ENCODE peak calls at places on chromosomes 3 and 15, in eight cellular contexts. One of them, this sample, is unnamed.

GRCh38 chr3:36451816-36452215 is 71.5 kb downstream of the STAC start:
- DNase-seq in EH: no peak
- DNase-seq in HT-29: no peak
- DNase-seq in Caki2: no peak
- DNase-seq in mesendoderm: no peak
- DNase-seq in iris pigment epithelial cell: no peak
- DNase-seq in substantia nigra: no peak
- DNase-seq in coronary artery: no peak
- DNase-seq in this sample: no peak

GRCh38 chr15:73873889-73874511 is 636 bp downstream of the TBC1D21 start:
- DNase-seq in EH: peak
- DNase-seq in HT-29: peak
- DNase-seq in Caki2: peak
- DNase-seq in mesendoderm: peak
- DNase-seq in iris pigment epithelial cell: peak
- DNase-seq in substantia nigra: no peak
- DNase-seq in coronary artery: peak
- DNase-seq in this sample: peak

GRCh38 chr3:144497452-144497851 is 525.8 kb downstream of the DIPK2A start:
- DNase-seq in EH: no peak
- DNase-seq in HT-29: no peak
- DNase-seq in Caki2: no peak
- DNase-seq in mesendoderm: peak
- DNase-seq in iris pigment epithelial cell: no peak
- DNase-seq in substantia nigra: no peak
- DNase-seq in coronary artery: no peak
- DNase-seq in this sample: no peak

GRCh38 chr15:96334705-96335428 is 4.4 kb downstream of the NR2F2 start:
- DNase-seq in EH: peak
- DNase-seq in HT-29: peak
- DNase-seq in Caki2: peak
- DNase-seq in mesendoderm: no peak
- DNase-seq in iris pigment epithelial cell: no peak
- DNase-seq in substantia nigra: no peak
- DNase-seq in coronary artery: no peak
- DNase-seq in this sample: no peak

GRCh38 chr3:23863060-23863459 is 53.7 kb downstream of the NKIRAS1 start:
- DNase-seq in EH: peak
- DNase-seq in HT-29: no peak
- DNase-seq in Caki2: peak
- DNase-seq in mesendoderm: no peak
- DNase-seq in iris pigment epithelial cell: peak
- DNase-seq in substantia nigra: no peak
- DNase-seq in coronary artery: no peak
- DNase-seq in this sample: no peak

GRCh38 chr3:157274644-157275137 is 114.7 kb upstream of the CCNL1 start:
- DNase-seq in EH: peak
- DNase-seq in HT-29: no peak
- DNase-seq in Caki2: no peak
- DNase-seq in mesendoderm: no peak
- DNase-seq in iris pigment epithelial cell: no peak
- DNase-seq in substantia nigra: no peak
- DNase-seq in coronary artery: no peak
- DNase-seq in this sample: no peak

GRCh38 chr3:157248590-157249425 is 88.9 kb upstream of the CCNL1 start:
- DNase-seq in EH: peak
- DNase-seq in HT-29: no peak
- DNase-seq in Caki2: peak
- DNase-seq in mesendoderm: peak
- DNase-seq in iris pigment epithelial cell: peak
- DNase-seq in substantia nigra: no peak
- DNase-seq in coronary artery: no peak
- DNase-seq in this sample: peak

GRCh38 chr3:167691366-167691765 is 37.6 kb upstream of the WDR49 start:
- DNase-seq in EH: no peak
- DNase-seq in HT-29: no peak
- DNase-seq in Caki2: no peak
- DNase-seq in mesendoderm: no peak
- DNase-seq in iris pigment epithelial cell: no peak
- DNase-seq in substantia nigra: no peak
- DNase-seq in coronary artery: no peak
- DNase-seq in this sample: no peak

GRCh38 chr3:194019766-194020165 is 116.2 kb upstream of the HES1 start:
- DNase-seq in EH: no peak
- DNase-seq in HT-29: no peak
- DNase-seq in Caki2: no peak
- DNase-seq in mesendoderm: peak
- DNase-seq in iris pigment epithelial cell: no peak
- DNase-seq in substantia nigra: no peak
- DNase-seq in coronary artery: no peak
- DNase-seq in this sample: no peak

GRCh38 chr15:27538325-27538724 is 560.8 kb downstream of the OCA2 start:
- DNase-seq in EH: no peak
- DNase-seq in HT-29: no peak
- DNase-seq in Caki2: no peak
- DNase-seq in mesendoderm: no peak
- DNase-seq in iris pigment epithelial cell: no peak
- DNase-seq in substantia nigra: no peak
- DNase-seq in coronary artery: no peak
- DNase-seq in this sample: no peak

GRCh38 chr15:59847925-59848415 is 156.1 kb upstream of the FOXB1 start:
- DNase-seq in EH: no peak
- DNase-seq in HT-29: no peak
- DNase-seq in Caki2: no peak
- DNase-seq in mesendoderm: no peak
- DNase-seq in iris pigment epithelial cell: no peak
- DNase-seq in substantia nigra: no peak
- DNase-seq in coronary artery: no peak
- DNase-seq in this sample: no peak

GRCh38 chr3:171044828-171045793 is 18.6 kb upstream of the SLC2A2 start:
- DNase-seq in EH: peak
- DNase-seq in HT-29: peak
- DNase-seq in Caki2: peak
- DNase-seq in mesendoderm: no peak
- DNase-seq in iris pigment epithelial cell: peak
- DNase-seq in substantia nigra: no peak
- DNase-seq in coronary artery: no peak
- DNase-seq in this sample: no peak

GRCh38 chr3:15294914-15295313 is 37.5 kb downstream of the SH3BP5 start:
- DNase-seq in EH: no peak
- DNase-seq in HT-29: no peak
- DNase-seq in Caki2: no peak
- DNase-seq in mesendoderm: no peak
- DNase-seq in iris pigment epithelial cell: no peak
- DNase-seq in substantia nigra: no peak
- DNase-seq in coronary artery: no peak
- DNase-seq in this sample: no peak

GRCh38 chr3:159273608-159274007 is 471.8 kb downstream of the MFSD1 start:
- DNase-seq in EH: peak
- DNase-seq in HT-29: peak
- DNase-seq in Caki2: peak
- DNase-seq in mesendoderm: peak
- DNase-seq in iris pigment epithelial cell: peak
- DNase-seq in substantia nigra: peak
- DNase-seq in coronary artery: no peak
- DNase-seq in this sample: no peak

GRCh38 chr3:119243712-119244111 is 3.0 kb upstream of the B4GALT4 start:
- DNase-seq in EH: no peak
- DNase-seq in HT-29: no peak
- DNase-seq in Caki2: no peak
- DNase-seq in mesendoderm: no peak
- DNase-seq in iris pigment epithelial cell: no peak
- DNase-seq in substantia nigra: no peak
- DNase-seq in coronary artery: no peak
- DNase-seq in this sample: no peak

GRCh38 chr15:44697014-44697413 is 14.1 kb downstream of the PATL2 start:
- DNase-seq in EH: no peak
- DNase-seq in HT-29: no peak
- DNase-seq in Caki2: no peak
- DNase-seq in mesendoderm: no peak
- DNase-seq in iris pigment epithelial cell: no peak
- DNase-seq in substantia nigra: no peak
- DNase-seq in coronary artery: no peak
- DNase-seq in this sample: no peak

GRCh38 chr3:151912041-151912440 is 38.6 kb downstream of the SUCNR1 start:
- DNase-seq in EH: peak
- DNase-seq in HT-29: no peak
- DNase-seq in Caki2: no peak
- DNase-seq in mesendoderm: no peak
- DNase-seq in iris pigment epithelial cell: peak
- DNase-seq in substantia nigra: no peak
- DNase-seq in coronary artery: no peak
- DNase-seq in this sample: no peak

GRCh38 chr3:126508539-126508938 is 9.0 kb downstream of the UROC1 start:
- DNase-seq in EH: peak
- DNase-seq in HT-29: no peak
- DNase-seq in Caki2: no peak
- DNase-seq in mesendoderm: no peak
- DNase-seq in iris pigment epithelial cell: no peak
- DNase-seq in substantia nigra: no peak
- DNase-seq in coronary artery: no peak
- DNase-seq in this sample: no peak

GRCh38 chr3:177687291-177687690 is 490.0 kb upstream of the TBL1XR1 start:
- DNase-seq in EH: no peak
- DNase-seq in HT-29: no peak
- DNase-seq in Caki2: no peak
- DNase-seq in mesendoderm: no peak
- DNase-seq in iris pigment epithelial cell: peak
- DNase-seq in substantia nigra: no peak
- DNase-seq in coronary artery: no peak
- DNase-seq in this sample: no peak